ENCODE peak calls at places on chromosomes 6 and 20, in four cellular contexts. One of them, this sample, is unnamed.

GRCh38 chr6:149483849-149484635 is 772 bp downstream of the ZC3H12D start:
- DNase-seq in neuronal stem cell: no peak
- DNase-seq in mesenchymal stem cell: no peak
- DNase-seq in hepatocyte: no peak
- DNase-seq in this sample: no peak

GRCh38 chr20:24131684-24132083 is 143.1 kb upstream of the GGTLC1 start:
- DNase-seq in mesenchymal stem cell: no peak
- DNase-seq in hepatocyte: no peak
- DNase-seq in neuronal stem cell: no peak
- DNase-seq in this sample: no peak

GRCh38 chr20:37354210-37355195 is 8.6 kb downstream of the SRC start:
- DNase-seq in neuronal stem cell: no peak
- DNase-seq in hepatocyte: no peak
- DNase-seq in mesenchymal stem cell: no peak
- DNase-seq in this sample: no peak

GRCh38 chr6:82441047-82441770 is 77.6 kb downstream of the TPBG start:
- DNase-seq in mesenchymal stem cell: peak; percentile 3
- DNase-seq in neuronal stem cell: no peak
- DNase-seq in hepatocyte: no peak
- DNase-seq in this sample: no peak

GRCh38 chr6:133973109-133973971 is 20.3 kb downstream of the TBPL1 start:
- DNase-seq in mesenchymal stem cell: peak; percentile 67
- DNase-seq in hepatocyte: peak; percentile 67
- DNase-seq in neuronal stem cell: peak; percentile 48
- DNase-seq in this sample: peak; percentile 44

GRCh38 chr20:34579191-34579661 is 20.7 kb downstream of the MAP1LC3A start:
- DNase-seq in hepatocyte: peak; percentile 83
- DNase-seq in neuronal stem cell: no peak
- DNase-seq in mesenchymal stem cell: peak; percentile 82
- DNase-seq in this sample: peak; percentile 28

GRCh38 chr6:121971886-121972285 is 427.6 kb upstream of the HSF2 start:
- DNase-seq in mesenchymal stem cell: no peak
- DNase-seq in neuronal stem cell: no peak
- DNase-seq in hepatocyte: peak; percentile 19
- DNase-seq in this sample: no peak

GRCh38 chr6:99613398-99613704 is 6.7 kb downstream of the PRDM13 start:
- DNase-seq in mesenchymal stem cell: peak; percentile 43
- DNase-seq in hepatocyte: peak; percentile 65
- DNase-seq in neuronal stem cell: peak; percentile 69
- DNase-seq in this sample: no peak

GRCh38 chr6:158474961-158475343 is 84.9 kb upstream of the TMEM181 start:
- DNase-seq in neuronal stem cell: no peak
- DNase-seq in hepatocyte: peak; percentile 11
- DNase-seq in mesenchymal stem cell: peak; percentile 79
- DNase-seq in this sample: no peak

GRCh38 chr6:158475344-158476302 is 84.3 kb upstream of the TMEM181 start:
- DNase-seq in hepatocyte: peak; percentile 66
- DNase-seq in neuronal stem cell: no peak
- DNase-seq in mesenchymal stem cell: peak; percentile 87
- DNase-seq in this sample: no peak

GRCh38 chr6:158480989-158481388 is 78.9 kb upstream of the TMEM181 start:
- DNase-seq in neuronal stem cell: no peak
- DNase-seq in hepatocyte: no peak
- DNase-seq in mesenchymal stem cell: no peak
- DNase-seq in this sample: no peak

GRCh38 chr6:158472453-158472852 is 87.4 kb upstream of the TMEM181 start:
- DNase-seq in hepatocyte: no peak
- DNase-seq in neuronal stem cell: no peak
- DNase-seq in mesenchymal stem cell: no peak
- DNase-seq in this sample: no peak

DNA sequence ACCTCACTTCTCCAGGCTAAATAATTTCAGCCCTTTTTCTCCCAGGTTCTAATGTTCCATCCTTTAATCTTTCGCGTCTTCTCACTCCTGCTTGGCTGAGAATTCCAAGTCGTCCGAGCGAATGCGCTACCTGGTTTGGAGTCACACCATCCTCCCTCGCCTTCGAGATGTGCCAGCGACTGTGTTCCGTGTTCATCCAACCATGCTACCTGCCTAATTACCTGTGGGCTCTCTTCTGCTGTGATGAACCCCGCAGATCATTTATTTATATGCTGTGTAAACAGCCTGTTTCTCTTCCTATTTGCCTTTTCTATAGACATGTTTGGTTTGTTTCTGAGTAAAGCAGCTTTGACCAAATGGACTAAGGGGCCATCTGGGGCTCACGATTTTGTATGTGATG is 83.5 kb upstream of the TMEM181 start:
- DNase-seq in hepatocyte: no peak
- DNase-seq in neuronal stem cell: no peak
- DNase-seq in mesenchymal stem cell: no peak
- DNase-seq in this sample: no peak
- H2AFZ ChIP-seq in hepatocyte: no peak overlapping the region
- H2AFZ ChIP-seq in neuronal stem cell: no peak overlapping the region
- H2AFZ ChIP-seq in mesenchymal stem cell: no peak overlapping the region
- H2AFZ ChIP-seq in this sample: no peak overlapping the region

GRCh38 chr6:85361643-85362014 is 88.3 kb upstream of the NT5E start:
- DNase-seq in hepatocyte: no peak
- DNase-seq in neuronal stem cell: no peak
- DNase-seq in mesenchymal stem cell: no peak
- DNase-seq in this sample: no peak

GRCh38 chr6:85355816-85356215 is 94.1 kb upstream of the NT5E start:
- DNase-seq in mesenchymal stem cell: no peak
- DNase-seq in neuronal stem cell: no peak
- DNase-seq in hepatocyte: no peak
- DNase-seq in this sample: no peak

GRCh38 chr6:85360794-85361642 is 88.9 kb upstream of the NT5E start:
- DNase-seq in neuronal stem cell: no peak
- DNase-seq in hepatocyte: peak; percentile 61
- DNase-seq in mesenchymal stem cell: peak; percentile 94
- DNase-seq in this sample: peak; percentile 94

GRCh38 chr6:85354761-85355618 is 94.9 kb upstream of the NT5E start:
- DNase-seq in neuronal stem cell: peak; percentile 57
- DNase-seq in mesenchymal stem cell: peak; percentile 69
- DNase-seq in hepatocyte: peak; percentile 78
- DNase-seq in this sample: peak; percentile 57

GRCh38 chr6:85357651-85358050 is 92.2 kb upstream of the NT5E start:
- DNase-seq in hepatocyte: no peak
- DNase-seq in neuronal stem cell: no peak
- DNase-seq in mesenchymal stem cell: no peak
- DNase-seq in this sample: no peak
- H2AFZ ChIP-seq in hepatocyte: no peak overlapping the region
- H2AFZ ChIP-seq in neuronal stem cell: no peak overlapping the region
- H2AFZ ChIP-seq in mesenchymal stem cell: no peak overlapping the region
- H2AFZ ChIP-seq in this sample: peak overlapping the region; percentile 83

DNA sequence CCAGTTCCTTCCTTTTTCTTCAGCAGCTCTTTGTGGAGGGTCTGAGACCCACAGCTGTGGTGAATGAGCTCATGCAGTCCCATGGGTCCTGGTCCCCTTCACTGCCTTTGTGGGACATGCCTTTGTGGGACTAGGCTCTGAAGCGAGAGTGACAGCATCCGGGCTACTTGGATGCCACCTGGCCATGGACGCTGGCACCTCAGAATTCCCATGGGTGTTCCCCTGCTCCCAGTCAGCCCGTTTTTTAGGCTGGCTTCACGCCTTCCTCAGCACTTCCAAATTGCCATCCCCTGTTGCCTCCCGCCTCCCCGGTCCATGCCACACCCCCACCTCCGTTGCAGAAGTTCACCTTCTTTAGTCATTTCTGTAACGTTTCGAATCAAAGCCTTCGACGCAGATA is 45.1 kb downstream of the RAMACL start:
- DNase-seq in mesenchymal stem cell: no peak
- DNase-seq in neuronal stem cell: no peak
- DNase-seq in hepatocyte: no peak
- DNase-seq in this sample: no peak
- H2AFZ ChIP-seq in mesenchymal stem cell: no peak overlapping the region
- H2AFZ ChIP-seq in neuronal stem cell: no peak overlapping the region
- H2AFZ ChIP-seq in hepatocyte: no peak overlapping the region
- H2AFZ ChIP-seq in this sample: no peak overlapping the region

GRCh38 chr6:75374913-75375530 is 90.4 kb upstream of the TMEM30A start:
- DNase-seq in neuronal stem cell: peak; percentile 51
- DNase-seq in hepatocyte: no peak
- DNase-seq in mesenchymal stem cell: no peak
- DNase-seq in this sample: no peak
- H2AFZ ChIP-seq in neuronal stem cell: peak overlapping the region; percentile 47
- H2AFZ ChIP-seq in hepatocyte: no peak overlapping the region
- H2AFZ ChIP-seq in mesenchymal stem cell: no peak overlapping the region
- H2AFZ ChIP-seq in this sample: no peak overlapping the region

GRCh38 chr6:144266091-144266649 is 19.0 kb upstream of the UTRN start:
- DNase-seq in neuronal stem cell: peak; percentile 48
- DNase-seq in mesenchymal stem cell: peak; percentile 51
- DNase-seq in hepatocyte: peak; percentile 40
- DNase-seq in this sample: peak; percentile 64

GRCh38 chr6:144265390-144265789 is 19.7 kb upstream of the UTRN start:
- DNase-seq in neuronal stem cell: peak; percentile 67
- DNase-seq in hepatocyte: peak; percentile 34
- DNase-seq in mesenchymal stem cell: peak; percentile 76
- DNase-seq in this sample: no peak

GRCh38 chr6:144263786-144264185 is 21.3 kb upstream of the UTRN start:
- DNase-seq in hepatocyte: no peak
- DNase-seq in neuronal stem cell: no peak
- DNase-seq in mesenchymal stem cell: no peak
- DNase-seq in this sample: no peak

GRCh38 chr6:144265061-144265357 is 20.1 kb upstream of the UTRN start:
- DNase-seq in neuronal stem cell: no peak
- DNase-seq in mesenchymal stem cell: peak; percentile 30
- DNase-seq in hepatocyte: peak; percentile 28
- DNase-seq in this sample: no peak

DNA sequence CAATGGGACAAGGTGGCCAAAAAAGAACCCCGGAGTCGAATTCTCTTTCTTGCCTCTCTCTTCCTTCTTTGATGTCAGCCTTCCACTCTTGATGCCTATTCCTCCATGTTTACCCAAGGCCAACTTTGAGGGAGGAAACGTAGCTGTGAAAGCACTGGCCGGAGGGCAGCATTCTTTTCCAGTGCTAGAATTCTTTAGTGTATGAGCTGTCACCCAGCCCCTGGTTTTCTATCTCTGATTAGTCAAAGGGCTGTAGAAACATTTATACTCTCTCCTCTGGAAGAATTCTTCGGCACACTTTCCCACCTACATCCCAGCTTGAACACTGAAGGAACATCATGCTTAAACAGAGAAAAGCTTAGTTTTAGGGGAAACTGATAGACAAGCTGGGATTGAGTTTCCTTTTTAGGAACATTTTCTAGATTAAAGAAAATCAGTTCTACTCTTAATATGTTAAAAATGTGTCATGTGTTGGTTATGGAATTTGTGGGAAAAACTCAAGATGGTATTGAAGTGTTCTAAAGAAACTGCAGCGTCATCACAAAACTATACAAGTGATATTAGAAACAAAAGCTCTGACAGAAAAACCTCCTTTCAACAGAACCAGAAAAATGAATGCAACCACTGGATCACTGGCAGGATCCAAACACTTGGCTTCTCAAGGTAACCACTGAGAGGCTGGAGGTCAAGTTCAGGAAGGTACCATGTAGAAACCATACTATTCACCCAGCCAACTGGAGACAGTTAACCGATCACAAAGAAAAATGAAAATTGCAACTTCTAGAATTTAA is 20.7 kb upstream of the UTRN start:
- DNase-seq in hepatocyte: peak; percentile 80
- DNase-seq in mesenchymal stem cell: peak; percentile 89
- DNase-seq in neuronal stem cell: no peak
- DNase-seq in this sample: peak; percentile 71
- H2AFZ ChIP-seq in hepatocyte: peak overlapping the region; percentile 36
- H2AFZ ChIP-seq in mesenchymal stem cell: no peak overlapping the region
- H2AFZ ChIP-seq in neuronal stem cell: peak overlapping the region; percentile 77
- H2AFZ ChIP-seq in this sample: peak overlapping the region; percentile 89

GRCh38 chr6:137219664-137220252 is 573 bp upstream of the IFNGR1 start:
- DNase-seq in hepatocyte: no peak
- DNase-seq in neuronal stem cell: no peak
- DNase-seq in mesenchymal stem cell: no peak
- DNase-seq in this sample: no peak

GRCh38 chr6:137217801-137218472 is 1.2 kb downstream of the IFNGR1 start:
- DNase-seq in hepatocyte: peak; percentile 57
- DNase-seq in neuronal stem cell: no peak
- DNase-seq in mesenchymal stem cell: peak; percentile 37
- DNase-seq in this sample: no peak

GRCh38 chr6:137216875-137217553 is 2.2 kb downstream of the IFNGR1 start:
- DNase-seq in neuronal stem cell: no peak
- DNase-seq in mesenchymal stem cell: no peak
- DNase-seq in hepatocyte: no peak
- DNase-seq in this sample: no peak

GRCh38 chr6:137218917-137219663 is at the start of gene IFNGR1:
- DNase-seq in neuronal stem cell: peak; percentile 83
- DNase-seq in mesenchymal stem cell: peak; percentile 93
- DNase-seq in hepatocyte: peak; percentile 98
- DNase-seq in this sample: peak; percentile 84

GRCh38 chr6:137218473-137218916 is 690 bp downstream of the IFNGR1 start:
- DNase-seq in hepatocyte: peak; percentile 56
- DNase-seq in mesenchymal stem cell: peak; percentile 92
- DNase-seq in neuronal stem cell: peak; percentile 2
- DNase-seq in this sample: no peak
- H2AFZ ChIP-seq in hepatocyte: peak overlapping the region; percentile 36
- H2AFZ ChIP-seq in mesenchymal stem cell: peak overlapping the region; percentile 100
- H2AFZ ChIP-seq in neuronal stem cell: peak overlapping the region; percentile 100
- H2AFZ ChIP-seq in this sample: no peak overlapping the region

GRCh38 chr6:77298298-77298697 is 165.0 kb downstream of the HTR1B start:
- DNase-seq in mesenchymal stem cell: no peak
- DNase-seq in neuronal stem cell: no peak
- DNase-seq in hepatocyte: no peak
- DNase-seq in this sample: no peak

GRCh38 chr6:77290798-77291197 is 172.5 kb downstream of the HTR1B start:
- DNase-seq in neuronal stem cell: no peak
- DNase-seq in mesenchymal stem cell: no peak
- DNase-seq in hepatocyte: no peak
- DNase-seq in this sample: no peak

DNA sequence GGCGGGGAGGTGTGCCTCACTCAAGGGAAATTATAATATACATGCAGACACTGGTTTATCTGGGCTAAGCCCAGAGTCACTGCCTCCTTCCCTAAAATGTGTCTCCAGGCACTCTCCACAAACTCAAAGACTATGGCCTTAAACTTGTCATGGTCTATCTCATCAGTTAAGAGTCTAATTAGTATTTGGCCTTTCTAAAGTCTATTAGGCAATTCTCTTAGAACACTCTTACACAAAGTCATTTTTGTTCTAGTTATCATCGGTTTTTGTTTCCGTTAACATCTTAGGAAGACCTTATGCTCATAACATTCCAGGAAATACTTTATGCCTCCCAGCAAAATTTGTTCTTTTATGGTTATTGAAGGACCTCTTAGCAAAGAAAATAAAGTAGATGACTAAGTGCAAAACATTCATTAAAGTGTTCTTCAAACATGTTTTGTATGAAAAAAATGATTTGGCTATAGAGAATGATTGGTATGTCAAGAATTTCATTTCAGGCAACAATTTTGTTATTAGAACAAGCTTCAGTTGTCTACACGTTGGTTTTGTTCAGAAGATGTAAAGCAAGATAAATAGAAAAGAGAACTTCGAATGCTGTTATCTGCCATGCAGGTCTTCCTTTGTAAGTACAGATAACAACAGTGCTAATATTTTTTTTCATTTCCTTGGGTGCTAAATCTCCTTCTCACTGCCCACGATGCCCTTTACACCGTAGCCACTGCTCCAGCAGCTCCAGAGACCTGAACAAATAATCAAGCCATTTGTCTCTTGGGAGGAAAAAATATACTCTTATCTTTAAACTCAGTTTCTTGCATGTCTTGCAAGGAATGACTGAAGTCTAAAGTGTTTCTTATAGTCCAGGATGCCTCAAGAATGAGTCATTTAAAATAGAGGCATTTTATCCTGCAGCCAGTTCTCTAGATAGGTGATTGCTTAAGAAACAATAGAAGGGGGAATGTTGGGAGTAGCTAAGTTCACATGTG is 170.4 kb downstream of the HTR1B start:
- DNase-seq in hepatocyte: peak; percentile 22
- DNase-seq in neuronal stem cell: no peak
- DNase-seq in mesenchymal stem cell: peak; percentile 76
- DNase-seq in this sample: peak; percentile 65
- H2AFZ ChIP-seq in hepatocyte: no peak overlapping the region
- H2AFZ ChIP-seq in neuronal stem cell: no peak overlapping the region
- H2AFZ ChIP-seq in mesenchymal stem cell: no peak overlapping the region
- H2AFZ ChIP-seq in this sample: peak overlapping the region; percentile 37

This sample was measured in HCT116.